ENCODE peak calls at places on chromosomes 16 and 17, in five cellular contexts. O is tibial artery, K is left lung, W is aorta, M is mesenchymal stem cell. G is an unnamed sample. For H3K4me1, the result is how much of the 10 kb centered on the place peaks cover.

GRCh38 chr17:50440838-50441829 is 15.1 kb downstream of the ACSF2 start:
- DNase-seq in W (no peak), O (no peak), M (no peak), K (no peak), G (no peak)

GRCh38 chr16:89553733-89554132 is 6.7 kb upstream of the RPL13 start:
- DNase-seq in O (no peak), M (no peak), K (no peak), W (no peak), G (no peak)

GRCh38 chr16:35181422-35182030 is 1722.1 kb downstream of the TP53TG3F start:
- DNase-seq in K (no peak), O (no peak), W (no peak), M (no peak), G (no peak)

GRCh38 chr16:87918866-87919680 is 17.3 kb downstream of the CA5A start:
- DNase-seq in O (peak), W (peak), M (no peak), K (no peak), G (no peak)

GRCh38 chr17:4206945-4207344 is 56.8 kb downstream of the ANKFY1 start:
- DNase-seq in M (no peak), O (no peak), W (no peak), K (no peak), G (no peak)

GRCh38 chr17:27296427-27296979 is 2.6 kb downstream of the WSB1 start:
- DNase-seq in O (no peak), M (peak), W (no peak), K (no peak), G (no peak)

GRCh38 chr17:27244481-27245223 is 49.3 kb upstream of the WSB1 start:
- DNase-seq in O (peak), W (peak), M (peak), K (peak), G (peak)

GRCh38 chr17:75267146-75267402 is 4.0 kb downstream of the MIF4GD start:
- DNase-seq in O (no peak), K (no peak), M (no peak), W (no peak), G (no peak)

GRCh38 chr17:40516581-40517285 is 15.3 kb upstream of the TNS4 start:
- DNase-seq in M (peak), O (no peak), K (no peak), W (peak), G (no peak)

GRCh38 chr17:13306310-13306962 is 288.6 kb upstream of the ELAC2 start:
- DNase-seq in M (peak), K (no peak), W (no peak), O (no peak), G (no peak)

GRCh38 chr16:20669691-20670090 is 27.8 kb downstream of the ACSM1 start:
- DNase-seq in O (no peak), M (no peak), W (no peak), K (no peak), G (no peak)

GRCh38 chr17:67834634-67835033 is 9.3 kb downstream of the BPTF start:
- DNase-seq in W (no peak), K (no peak), M (no peak), O (no peak), G (no peak)

GRCh38 chr16:4350365-4350786 is 745 bp downstream of the PAM16 start:
- DNase-seq in M (no peak), O (no peak), W (no peak), K (no peak), G (no peak)

GRCh38 chr16:10611825-10612342 is 31.5 kb upstream of the EMP2 start:
- DNase-seq in K (no peak), W (no peak), O (no peak), M (no peak), G (no peak)

GRCh38 chr17:76840443-76840767 is 27.8 kb upstream of the MGAT5B start:
- DNase-seq in K (no peak), M (no peak), W (no peak), O (no peak), G (no peak)

GRCh38 chr17:27559996-27560481 is 70.9 kb upstream of the LGALS9 start:
- DNase-seq in W (peak), K (no peak), O (peak), M (peak), G (peak)

GRCh38 chr16:24163935-24164334 is 92.2 kb upstream of the CACNG3 start:
- DNase-seq in K (no peak), O (no peak), M (no peak), W (no peak), G (no peak)

GRCh38 chr17:55887531-55887930 is 136.7 kb downstream of the PCTP start:
- DNase-seq in O (no peak), M (no peak), W (no peak), K (no peak), G (no peak)

GRCh38 chr17:4522661-4523060 is 24.0 kb downstream of the SPNS2 start:
- DNase-seq in M (no peak), O (no peak), W (no peak), K (no peak), G (no peak)

GRCh38 chr17:71460943-71461342 is 659.9 kb upstream of the SOX9 start:
- DNase-seq in W (no peak), O (peak), K (no peak), M (peak), G (no peak)

GRCh38 chr16:87725596-87726235 is 40.1 kb downstream of the KLHDC4 start:
- DNase-seq in W (no peak), M (peak), K (peak), O (no peak), G (no peak)

GRCh38 chr17:28901866-28902818 is 737 bp downstream of the DHRS13 start:
- DNase-seq in M (peak), K (peak), O (no peak), W (peak), G (peak)

GRCh38 chr17:36148559-36149295 is 27.7 kb downstream of the TBC1D3B start:
- DNase-seq in W (peak), O (peak), K (peak), M (peak), G (peak)

GRCh38 chr16:11716330-11716729 is 26.3 kb downstream of the TXNDC11 start:
- DNase-seq in K (no peak), M (no peak), W (no peak), O (no peak), G (no peak)

GRCh38 chr17:71846561-71846960 is 274.3 kb upstream of the SOX9 start:
- DNase-seq in M (no peak), W (no peak), O (no peak), K (no peak), G (no peak)

GRCh38 chr16:12059216-12059769 is 82.8 kb downstream of the SNX29 start:
- DNase-seq in O (no peak), M (no peak), K (no peak), W (peak), G (no peak)

GRCh38 chr17:43645765-43646481 is 15.8 kb downstream of the MEOX1 start:
- DNase-seq in O (peak), K (peak), W (peak), M (peak), G (peak)

GRCh38 chr17:15462962-15463361 is 4.5 kb downstream of the CDRT4 start:
- DNase-seq in K (no peak), M (no peak), W (no peak), O (peak), G (no peak)

GRCh38 chr16:67177743-67178699 is 5.7 kb downstream of the MATCAP1 start:
- DNase-seq in W (peak), M (peak), O (peak), K (peak), G (peak)

GRCh38 chr17:67574658-67575293 is 143.0 kb upstream of the NOL11 start:
- DNase-seq in M (no peak), K (no peak), W (no peak), O (no peak), G (no peak)

GRCh38 chr17:51951737-51952136 is 206.8 kb downstream of the CA10 start:
- DNase-seq in W (no peak), K (no peak), O (no peak), M (no peak), G (no peak)

GRCh38 chr17:65556014-65556909 is 5.2 kb downstream of the AXIN2 start:
- DNase-seq in M (peak), O (peak), K (peak), W (peak), G (peak)

GRCh38 chr17:19569785-19570496 is 36.3 kb downstream of the SLC47A1 start:
- DNase-seq in O (no peak), M (no peak), K (no peak), W (no peak), G (no peak)

GRCh38 chr17:40026816-40027613 is 11.8 kb downstream of the CSF3 start:
- DNase-seq in O (peak), M (peak), K (peak), W (peak), G (peak)

GRCh38 chr17:73424571-73424970 is 112.8 kb upstream of the CDC42EP4 start:
- DNase-seq in O (no peak), W (peak), M (no peak), K (no peak), G (no peak)

GRCh38 chr16:11233727-11234376 is 22.2 kb downstream of the SOCS1 start:
- DNase-seq in O (no peak), W (no peak), K (no peak), M (no peak), G (no peak)

GRCh38 chr17:74457146-74457819 is 9.2 kb upstream of the CD300A start:
- DNase-seq in W (peak), O (peak), M (peak), K (peak), G (peak)

GRCh38 chr17:6910987-6911603 is 79.6 kb upstream of the TEKT1 start:
- DNase-seq in O (no peak), K (no peak), M (peak), W (no peak), G (no peak)

DNA sequence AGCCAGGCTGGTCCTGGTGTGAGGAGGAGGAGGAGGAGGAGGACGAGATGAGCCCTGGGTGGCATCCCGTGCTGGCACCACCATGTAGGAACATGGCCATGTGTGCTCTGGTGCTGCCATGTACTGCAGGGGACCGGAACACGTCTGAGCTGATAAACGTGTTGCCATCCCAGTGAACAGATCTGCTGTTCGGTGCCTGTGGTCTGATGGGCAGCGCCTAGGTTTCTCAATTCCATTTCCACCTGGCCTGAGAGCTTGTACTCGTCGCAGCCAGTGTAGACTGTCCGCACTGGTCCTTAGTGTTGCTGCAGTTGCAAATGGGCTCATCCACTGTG is 28.4 kb upstream of the FOXK2 start:
- DNase-seq in W (no peak), K (no peak), O (no peak), M (no peak), G (no peak)
- H3K4me3 ChIP-seq in W (no peak), K (no peak), O (no peak), M (no peak), G (no peak)

GRCh38 chr16:57023541-57024249 is 34.3 kb downstream of the NLRC5 start:
- DNase-seq in K (no peak), W (peak), M (no peak), O (no peak), G (peak)
- H3K4me1 ChIP-seq in K (under half), W (under half), M (under half), O (under half), G (under half)

DNA sequence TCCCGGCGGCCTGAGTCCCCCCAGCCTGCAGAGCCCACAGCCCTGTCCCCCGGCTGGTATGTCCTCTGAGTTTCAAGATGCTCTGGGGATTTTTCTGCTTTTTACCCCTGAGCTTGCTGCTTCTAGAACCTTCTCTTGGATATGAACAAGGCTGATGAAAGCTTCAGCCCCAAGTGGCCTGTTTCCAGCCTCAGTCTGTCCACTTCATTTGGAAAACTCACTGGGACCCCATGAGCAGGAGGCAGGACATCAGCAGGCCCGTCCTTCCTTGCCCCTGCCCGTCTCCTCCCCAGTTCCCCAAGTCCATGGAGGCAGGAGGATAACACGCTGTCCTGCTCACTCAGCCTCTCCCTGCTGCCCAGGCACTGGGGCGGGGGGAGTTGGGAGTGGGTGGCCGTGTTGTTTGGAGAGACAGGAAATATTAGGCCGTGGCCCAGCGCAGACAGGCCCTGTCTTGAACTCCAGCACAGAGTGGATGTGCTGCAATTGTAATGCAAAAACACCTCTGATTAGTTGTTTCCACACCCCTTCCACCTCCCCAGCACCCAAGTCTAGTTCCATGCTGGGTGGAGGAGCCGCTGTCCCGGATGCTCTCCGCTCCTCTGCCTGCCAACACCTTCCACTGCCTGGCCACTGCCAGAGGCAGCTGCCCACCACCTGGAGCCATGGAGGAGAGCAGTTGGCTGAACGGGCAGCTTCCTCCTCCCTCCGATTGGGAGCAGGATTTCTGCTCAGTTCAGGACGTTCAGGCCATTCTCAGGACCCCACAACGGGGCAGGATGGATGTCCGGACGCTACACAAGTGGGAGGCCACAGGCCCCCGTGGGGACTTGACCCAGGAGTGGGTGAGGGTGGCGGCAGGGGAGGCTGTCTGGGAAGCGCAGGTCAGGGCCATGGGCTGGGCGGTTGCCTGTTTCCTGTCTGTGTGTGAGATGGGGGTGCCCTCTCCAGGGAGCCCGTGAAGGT is 216.9 kb upstream of the GSE1 start:
- DNase-seq in O (peak), K (peak), W (peak), M (peak), G (no peak)
- H3K4me3 ChIP-seq in O (peak), K (no peak), W (no peak), M (no peak), G (no peak)

DNA sequence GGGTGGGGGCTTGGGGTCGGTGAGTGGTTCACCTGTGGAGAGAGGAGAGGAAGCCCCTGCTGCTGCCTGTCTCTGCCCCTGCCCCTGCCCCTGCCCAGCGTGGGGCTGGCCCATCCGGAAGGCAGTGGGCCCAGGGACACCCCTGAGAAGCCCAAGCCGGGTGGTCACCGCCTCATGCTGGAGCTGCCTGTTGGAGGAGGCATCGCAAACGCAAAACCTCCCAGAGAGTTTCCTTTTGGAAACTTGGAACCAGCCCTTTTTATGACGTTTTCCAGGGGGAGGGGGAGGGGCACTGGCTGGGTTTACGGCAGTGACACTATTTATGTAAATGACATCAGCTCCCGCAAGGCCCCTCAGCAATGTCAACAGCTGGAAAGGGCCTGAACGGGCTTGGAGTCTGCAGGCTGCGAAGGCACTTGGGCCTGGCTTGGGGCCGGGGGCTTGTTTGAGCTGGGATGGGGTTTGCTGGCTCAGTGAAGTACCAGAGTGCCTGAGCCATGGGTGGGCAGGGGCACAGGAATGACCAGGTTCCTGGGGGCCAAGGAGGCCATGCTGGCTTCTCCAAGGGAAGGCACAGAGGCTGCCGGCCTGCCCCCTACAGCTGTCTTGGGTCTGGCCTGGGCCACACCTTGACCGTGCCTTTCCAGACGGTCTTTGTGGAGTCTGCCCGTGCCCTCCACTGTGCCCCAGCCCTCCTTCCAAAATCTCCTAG is 219.5 kb downstream of the NTN1 start:
- DNase-seq in W (peak), M (peak), O (peak), K (peak), G (peak)
- H3K4me1 ChIP-seq in W (under half), M (under half), O (half or more), K (under half), G (under half)

GRCh38 chr17:79695293-79696158 is 35.2 kb upstream of the ENPP7 start:
- DNase-seq in O (no peak), M (no peak), K (no peak), W (no peak), G (no peak)
- H3K4me3 ChIP-seq in O (no peak), M (no peak), K (no peak), W (no peak), G (no peak)

GRCh38 chr17:78126895-78127239 is 1.7 kb downstream of the TMC6 start:
- DNase-seq in K (no peak), O (no peak), W (no peak), M (no peak), G (no peak)
- H3K4me1 ChIP-seq in K (half or more), O (half or more), W (under half), M (under half), G (under half)

DNA sequence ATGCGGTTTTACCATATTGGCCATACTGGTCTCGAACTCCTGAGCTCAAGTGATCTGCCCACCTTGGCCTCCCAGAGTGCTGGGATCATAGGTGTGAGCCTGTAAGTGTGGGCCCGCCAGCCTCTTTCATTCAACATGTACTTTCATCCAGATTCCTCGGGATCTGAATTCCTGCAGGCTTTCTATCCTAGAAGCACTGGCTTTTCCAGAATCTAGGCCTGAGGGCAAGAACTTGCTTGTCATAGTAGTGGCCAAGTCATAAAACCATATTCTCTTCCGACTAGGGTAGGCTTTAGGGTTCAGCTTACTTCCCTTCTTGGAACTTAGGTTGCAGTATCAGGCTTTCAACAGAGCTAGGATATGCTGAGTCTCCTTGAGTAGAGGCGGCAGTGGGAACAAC is 15.4 kb downstream of the SLC7A6 start:
- DNase-seq in M (no peak), K (no peak), O (no peak), W (no peak), G (no peak)
- H3K4me3 ChIP-seq in M (no peak), K (no peak), O (no peak), W (no peak), G (no peak)